ENCODE peak calls at places on chromosomes 4 and X, in six cellular contexts. X is skeletal muscle cell; T is stimulated activated CD4-positive, alpha-beta T cell treated with anti-CD3 and anti-CD28 coated beads, Interleukin-4, amount 100 ng/mL, for 24 hours; N is T-cell; V is lower leg skin; A is anterior cingulate cortex. B is an unnamed sample.

GRCh38 chr4:118817178-118817930 is 18.6 kb downstream of the SEC24D start:
- DNase-seq in X (no peak), T (no peak), N (no peak), V (no peak), A (no peak), B (no peak)

GRCh38 chr4:151517896-151518295 is 108.9 kb downstream of the FHIP1A start:
- DNase-seq in X (no peak), T (no peak), N (no peak), V (no peak), A (no peak), B (no peak)

GRCh38 chr4:175238827-175239517 is 320.8 kb downstream of the ADAM29 start:
- DNase-seq in X (no peak), T (no peak), N (no peak), V (no peak), A (no peak), B (no peak)

GRCh38 chrX:39011454-39012204 is 210.4 kb downstream of the MID1IP1 start:
- DNase-seq in X (no peak), T (no peak), N (no peak), V (no peak), A (no peak), B (no peak)

GRCh38 chr4:26032142-26032541 is 118.1 kb downstream of the SMIM20 start:
- DNase-seq in X (no peak), T (no peak), N (no peak), V (no peak), A (no peak), B (peak; percentile 40)

GRCh38 chr4:121597346-121597934 is 99.3 kb downstream of the ANXA5 start:
- DNase-seq in X (peak; percentile 81), T (peak; percentile 5), N (no peak), V (no peak), A (no peak), B (peak; percentile 15)

GRCh38 chr4:149845643-149846208 is 30.1 kb upstream of the IQCM start:
- DNase-seq in X (no peak), T (no peak), N (no peak), V (no peak), A (no peak), B (no peak)

GRCh38 chr4:185560316-185560715 is 25.0 kb upstream of the PDLIM3 start:
- DNase-seq in X (no peak), T (no peak), N (no peak), V (peak; percentile 36), A (no peak), B (no peak)

GRCh38 chr4:120009731-120010130 is 56.9 kb downstream of the MAD2L1 start:
- DNase-seq in X (peak; percentile 92), T (no peak), N (no peak), V (no peak), A (no peak), B (peak; percentile 94)

GRCh38 chr4:8259743-8260430 is 9.7 kb upstream of the HTRA3 start:
- DNase-seq in X (no peak), T (no peak), N (no peak), V (no peak), A (no peak), B (no peak)

GRCh38 chrX:9899640-9900075 is 67.5 kb upstream of the CLDN34 start:
- DNase-seq in X (peak; percentile 62), T (peak; percentile 21), N (no peak), V (no peak), A (peak; percentile 30), B (peak; percentile 82)

B was measured in choroid plexus epithelial cell.